ENCODE peak calls at places on chromosomes 3 and 15, in ten cellular contexts. Q is AG09319, B is endothelial cell, T is adrenal gland, C is neural progenitor cell, J is stomach, W is ovary, Z is left ventricle myocardium inferior, E is astrocyte of the spinal cord, I is RWPE1. R is an unnamed sample.

GRCh38 chr3:172856766-172857742 is 106.5 kb downstream of the ECT2 start:
- DNase-seq in I (no peak), W (no peak), B (no peak), Q (no peak), C (no peak), E (peak), Z (peak), T (peak), J (peak), R (no peak)

GRCh38 chr3:139935866-139936817 is 1.2 kb downstream of the CLSTN2 start:
- DNase-seq in Z (peak), Q (no peak), W (peak), C (peak), J (peak), E (peak), B (peak), I (peak), T (peak), R (no peak)

GRCh38 chr3:186254676-186255665 is 107.1 kb downstream of the DGKG start:
- DNase-seq in B (no peak), I (no peak), C (no peak), E (no peak), Z (no peak), Q (no peak), T (no peak), W (no peak), J (no peak), R (no peak)

GRCh38 chr3:50604628-50605588 is 6.7 kb downstream of the CISH start:
- DNase-seq in C (no peak), Q (no peak), T (no peak), I (no peak), Z (peak), B (no peak), W (peak), J (peak), E (no peak), R (no peak)

GRCh38 chr3:98531622-98532274 is at the start of gene GPR15:
- DNase-seq in E (no peak), J (no peak), Z (no peak), B (no peak), Q (no peak), W (no peak), C (no peak), I (no peak), T (no peak), R (no peak)

GRCh38 chr3:139745831-139746230 is 68.1 kb upstream of the NMNAT3 start:
- DNase-seq in B (no peak), C (no peak), E (peak), Q (no peak), T (no peak), W (no peak), J (no peak), Z (no peak), I (peak), R (no peak)

GRCh38 chr3:44894485-44894884 is 20.1 kb downstream of the TGM4 start:
- DNase-seq in Q (no peak), B (peak), E (no peak), Z (no peak), J (no peak), I (no peak), W (no peak), T (no peak), C (no peak), R (no peak)

GRCh38 chr15:90376789-90377188 is 11.3 kb upstream of the IQGAP1 start:
- DNase-seq in J (peak), Q (no peak), T (no peak), C (no peak), I (no peak), Z (no peak), E (no peak), B (no peak), W (no peak), R (no peak)

GRCh38 chr3:71282976-71283375 is 300.6 kb downstream of the FOXP1 start:
- DNase-seq in B (no peak), Q (no peak), J (no peak), C (no peak), T (no peak), E (no peak), Z (no peak), I (no peak), W (no peak), R (no peak)

GRCh38 chr3:123412811-123413588 is 35.9 kb downstream of the ADCY5 start:
- DNase-seq in Z (peak), E (no peak), B (no peak), T (no peak), C (no peak), I (no peak), W (peak), J (no peak), Q (no peak), R (no peak)

GRCh38 chr3:130354430-130354829 is 9.0 kb downstream of the COL6A5 start:
- DNase-seq in B (no peak), J (no peak), I (no peak), Z (no peak), Q (no peak), T (no peak), C (no peak), W (no peak), E (no peak), R (no peak)

GRCh38 chr3:135736740-135737139 is 228.8 kb upstream of the PPP2R3A start:
- DNase-seq in Q (no peak), J (no peak), T (no peak), B (peak), W (no peak), Z (no peak), E (no peak), I (no peak), C (peak), R (no peak)

GRCh38 chr3:100966049-100966471 is 27.2 kb downstream of the ABI3BP start:
- DNase-seq in C (no peak), I (no peak), T (no peak), J (no peak), W (no peak), Q (peak), Z (no peak), E (no peak), B (no peak), R (no peak)

GRCh38 chr3:133371676-133372075 is 28.2 kb upstream of the BFSP2 start:
- DNase-seq in E (no peak), B (no peak), T (no peak), W (no peak), I (no peak), Z (no peak), C (no peak), J (no peak), Q (no peak), R (no peak)

GRCh38 chr15:99449514-99449913 is 116.3 kb upstream of the MEF2A start:
- DNase-seq in W (no peak), C (no peak), Z (no peak), B (no peak), J (no peak), T (no peak), I (no peak), Q (no peak), E (no peak), R (no peak)

GRCh38 chr3:14393440-14394111 is 8.8 kb upstream of the SLC6A6 start:
- DNase-seq in J (no peak), I (no peak), Q (no peak), W (peak), C (no peak), E (peak), B (no peak), Z (no peak), T (no peak), R (no peak)

GRCh38 chr3:72665701-72666443 is 182.4 kb downstream of the SHQ1 start:
- DNase-seq in C (peak), B (peak), E (no peak), Q (no peak), I (no peak), T (peak), J (peak), W (no peak), Z (no peak), R (no peak)

DNA sequence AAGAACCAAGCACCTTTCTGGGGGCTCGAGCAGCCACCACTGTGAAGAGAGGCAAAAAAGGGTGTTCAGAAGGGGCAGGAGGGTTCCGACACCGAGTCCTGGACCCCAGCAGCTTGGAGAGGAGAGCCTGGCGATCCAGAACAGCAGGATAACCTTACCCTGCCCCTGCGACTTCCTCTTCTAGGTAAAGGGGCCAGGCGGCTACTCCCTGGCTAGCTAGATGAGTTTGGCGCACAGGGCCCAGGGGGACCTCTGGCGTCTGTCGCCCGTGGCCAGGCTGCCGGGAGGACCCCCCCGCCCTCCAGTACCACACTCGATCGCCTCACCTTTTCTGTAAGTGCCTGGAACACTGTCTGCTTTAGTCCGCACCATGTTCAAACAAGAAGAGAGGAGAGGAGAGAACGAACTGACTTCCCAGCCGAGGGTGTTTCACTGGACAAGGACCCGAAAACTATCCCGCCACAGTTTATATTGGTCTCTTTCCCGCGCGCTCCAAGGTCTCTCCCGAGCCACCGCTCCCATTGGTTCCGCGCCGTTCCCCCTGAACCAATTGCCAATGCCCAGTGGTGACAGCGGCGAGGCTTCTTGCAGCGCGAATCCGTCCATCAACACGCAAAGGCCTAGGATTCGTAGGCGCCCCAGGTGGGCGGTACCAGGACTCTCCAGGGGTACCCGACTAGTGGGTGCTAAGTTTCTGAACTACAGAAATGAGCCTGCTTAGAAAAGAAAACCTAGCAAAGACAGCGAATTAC is at the start of gene PCLAF:
- DNase-seq in Z (peak), Q (peak), T (peak), E (peak), B (peak), W (peak), J (peak), C (peak), I (peak), R (peak)
- TF ChIP-seq CTCF in Z (peak), Q (no peak), T (no peak), E (no peak), B (no peak), W (no peak), J (peak), C (peak), I (no peak), R (no peak)

GRCh38 chr3:189049458-189050231 is 122.1 kb upstream of the TPRG1 start:
- DNase-seq in E (no peak), I (no peak), J (no peak), Q (no peak), B (no peak), T (no peak), C (no peak), Z (no peak), W (no peak), R (no peak)
- TF ChIP-seq CTCF in E (peak), I (no peak), J (no peak), Q (no peak), B (peak), T (no peak), C (peak), Z (no peak), W (no peak), R (no peak)

GRCh38 chr3:192993428-192993827 is 75.8 kb upstream of the MB21D2 start:
- DNase-seq in T (no peak), W (no peak), J (no peak), Q (no peak), B (no peak), C (no peak), I (no peak), E (no peak), Z (no peak), R (no peak)

GRCh38 chr3:192991351-192991750 is 73.7 kb upstream of the MB21D2 start:
- DNase-seq in I (no peak), E (no peak), C (no peak), W (no peak), Q (no peak), J (no peak), B (no peak), Z (no peak), T (no peak), R (no peak)

GRCh38 chr3:192986399-192986798 is 68.7 kb upstream of the MB21D2 start:
- DNase-seq in E (no peak), C (no peak), B (no peak), Q (no peak), T (no peak), J (no peak), W (no peak), I (no peak), Z (no peak), R (no peak)

GRCh38 chr3:192992346-192992745 is 74.7 kb upstream of the MB21D2 start:
- DNase-seq in Z (no peak), E (no peak), Q (no peak), I (no peak), C (no peak), T (no peak), J (no peak), B (no peak), W (no peak), R (no peak)
- TF ChIP-seq CTCF in Z (no peak), E (no peak), Q (no peak), I (no peak), C (no peak), T (no peak), J (no peak), B (no peak), W (no peak), R (no peak)

GRCh38 chr3:183539821-183540220 is 15.7 kb downstream of the KLHL6 start:
- DNase-seq in Q (no peak), C (no peak), B (no peak), J (no peak), W (no peak), T (no peak), Z (no peak), I (no peak), E (no peak), R (no peak)

GRCh38 chr3:183541738-183542137 is 13.8 kb downstream of the KLHL6 start:
- DNase-seq in W (no peak), Q (no peak), J (no peak), I (no peak), Z (no peak), T (no peak), B (no peak), C (no peak), E (no peak), R (no peak)

GRCh38 chr3:183542355-183542754 is 13.2 kb downstream of the KLHL6 start:
- DNase-seq in B (no peak), T (no peak), Z (no peak), Q (no peak), I (no peak), J (no peak), W (no peak), C (no peak), E (no peak), R (no peak)

GRCh38 chr3:183540501-183541234 is 14.8 kb downstream of the KLHL6 start:
- DNase-seq in Q (no peak), W (no peak), I (no peak), C (no peak), B (no peak), J (no peak), T (no peak), Z (no peak), E (no peak), R (no peak)

GRCh38 chr3:183541235-183541655 is 14.3 kb downstream of the KLHL6 start:
- DNase-seq in I (no peak), T (no peak), C (no peak), E (no peak), B (no peak), J (no peak), Q (no peak), W (no peak), Z (no peak), R (no peak)
- TF ChIP-seq CTCF in I (no peak), T (no peak), C (no peak), E (no peak), B (no peak), J (no peak), Q (no peak), W (no peak), Z (no peak), R (no peak)

GRCh38 chr3:17357035-17357710 is 385.3 kb downstream of the TBC1D5 start:
- DNase-seq in E (no peak), W (no peak), B (no peak), T (no peak), J (no peak), Q (no peak), Z (no peak), C (peak), I (no peak), R (no peak)

GRCh38 chr3:17355591-17355990 is 386.8 kb downstream of the TBC1D5 start:
- DNase-seq in C (no peak), Q (peak), W (no peak), B (no peak), Z (no peak), T (no peak), I (no peak), E (no peak), J (no peak), R (no peak)

GRCh38 chr3:17352620-17353019 is 389.8 kb downstream of the TBC1D5 start:
- DNase-seq in E (no peak), T (no peak), I (no peak), C (no peak), Z (no peak), Q (no peak), J (no peak), W (no peak), B (no peak), R (no peak)

GRCh38 chr3:17359911-17360310 is 382.5 kb downstream of the TBC1D5 start:
- DNase-seq in I (no peak), E (no peak), T (no peak), B (no peak), W (no peak), J (no peak), Q (no peak), C (no peak), Z (no peak), R (no peak)

DNA sequence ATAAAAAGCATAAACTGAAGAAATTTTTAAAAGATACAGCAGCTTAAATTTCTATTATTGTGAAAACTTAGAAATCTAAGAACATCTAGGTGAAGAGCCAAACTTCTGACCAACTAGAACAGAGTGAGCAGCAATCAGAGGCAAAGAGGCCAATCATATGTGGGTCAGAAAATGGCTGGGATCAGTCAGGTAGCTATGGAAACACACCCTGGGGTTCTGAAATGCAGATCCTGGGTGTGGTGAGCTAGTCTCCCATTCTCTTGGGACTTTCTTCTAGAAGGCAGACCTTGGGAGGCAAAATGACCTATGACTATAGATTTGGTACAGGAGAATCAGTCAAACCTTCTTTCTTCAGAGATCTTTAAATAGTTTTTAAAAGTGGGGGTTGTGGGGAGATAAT is 385.9 kb downstream of the TBC1D5 start:
- DNase-seq in J (no peak), C (no peak), E (no peak), T (no peak), Z (no peak), Q (no peak), W (no peak), B (no peak), I (no peak), R (no peak)
- TF ChIP-seq CTCF in J (no peak), C (no peak), E (no peak), T (no peak), Z (no peak), Q (no peak), W (no peak), B (no peak), I (no peak), R (no peak)

DNA sequence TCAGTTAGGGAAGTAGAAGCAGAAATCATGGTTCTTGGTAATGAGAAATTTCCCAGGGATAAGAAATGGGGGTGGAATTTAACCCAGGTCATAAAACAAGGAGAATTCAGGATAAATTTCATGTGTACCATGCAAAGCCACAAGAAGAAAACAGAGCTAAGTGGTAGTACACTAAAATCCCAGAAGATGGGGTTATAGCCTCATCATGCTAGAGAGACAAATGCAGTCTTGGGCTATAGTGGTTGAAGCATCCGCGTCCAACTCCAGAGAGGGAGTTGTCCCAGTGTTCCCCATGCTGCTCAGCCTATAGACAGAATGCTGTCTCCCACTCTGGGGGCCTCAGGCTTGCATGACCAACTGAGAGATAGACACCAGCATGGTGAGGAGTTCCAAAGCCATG is 36.2 kb upstream of the CLRN1 start:
- DNase-seq in C (peak), J (no peak), I (no peak), B (no peak), E (peak), Z (no peak), T (no peak), Q (no peak), W (no peak), R (no peak)
- TF ChIP-seq CTCF in C (peak), J (no peak), I (no peak), B (no peak), E (peak), Z (no peak), T (peak), Q (peak), W (no peak), R (peak)

GRCh38 chr3:183487046-183487445 is 58.6 kb upstream of the MCF2L2 start:
- DNase-seq in W (no peak), Z (no peak), T (peak), J (no peak), Q (no peak), B (no peak), E (no peak), C (peak), I (no peak), R (no peak)

GRCh38 chr3:183485585-183485984 is 57.2 kb upstream of the MCF2L2 start:
- DNase-seq in Q (no peak), W (no peak), C (no peak), J (no peak), B (no peak), E (no peak), I (no peak), T (no peak), Z (no peak), R (no peak)

GRCh38 chr3:183486472-183486871 is 58.1 kb upstream of the MCF2L2 start:
- DNase-seq in T (no peak), B (no peak), E (no peak), Q (no peak), W (no peak), Z (no peak), J (peak), I (no peak), C (no peak), R (no peak)

GRCh38 chr3:183485093-183485492 is 56.7 kb upstream of the MCF2L2 start:
- DNase-seq in B (no peak), Z (no peak), T (no peak), C (no peak), E (no peak), I (no peak), W (no peak), Q (no peak), J (peak), R (no peak)

GRCh38 chr3:183484676-183485075 is 56.3 kb upstream of the MCF2L2 start:
- DNase-seq in Q (no peak), T (no peak), C (no peak), B (no peak), W (no peak), I (no peak), Z (no peak), E (no peak), J (no peak), R (no peak)
- TF ChIP-seq CTCF in Q (no peak), T (no peak), C (no peak), B (no peak), W (no peak), I (no peak), Z (no peak), E (no peak), J (no peak), R (no peak)

GRCh38 chr15:91973481-91973880 is 120.0 kb downstream of the SLCO3A1 start:
- DNase-seq in T (no peak), Q (no peak), Z (no peak), E (no peak), I (peak), W (no peak), J (no peak), B (no peak), C (no peak), R (no peak)
- TF ChIP-seq CTCF in T (no peak), Q (no peak), Z (peak), E (no peak), I (peak), W (no peak), J (no peak), B (no peak), C (peak), R (no peak)

GRCh38 chr3:152102410-152102809 is 166.3 kb upstream of the MBNL1 start:
- DNase-seq in T (no peak), Q (no peak), I (no peak), B (no peak), J (no peak), W (no peak), E (no peak), Z (no peak), C (no peak), R (no peak)

GRCh38 chr3:152109038-152109437 is 159.7 kb upstream of the MBNL1 start:
- DNase-seq in E (no peak), I (no peak), T (no peak), Z (no peak), J (no peak), Q (no peak), B (no peak), W (no peak), C (no peak), R (no peak)

GRCh38 chr3:152103257-152103656 is 165.5 kb upstream of the MBNL1 start:
- DNase-seq in E (no peak), Q (no peak), B (no peak), I (no peak), W (no peak), T (no peak), C (no peak), J (no peak), Z (no peak), R (no peak)

GRCh38 chr3:152104847-152105415 is 163.8 kb upstream of the MBNL1 start:
- DNase-seq in C (no peak), Z (no peak), E (no peak), B (no peak), J (no peak), T (no peak), I (no peak), W (no peak), Q (no peak), R (no peak)

GRCh38 chr3:152105446-152105845 is 163.3 kb upstream of the MBNL1 start:
- DNase-seq in T (no peak), Z (no peak), W (no peak), J (no peak), C (no peak), E (no peak), Q (no peak), I (no peak), B (no peak), R (no peak)
- TF ChIP-seq CTCF in T (no peak), Z (no peak), W (no peak), J (no peak), C (no peak), E (no peak), Q (no peak), I (no peak), B (no peak), R (no peak)

GRCh38 chr15:85592148-85592547 is 202.6 kb downstream of the KLHL25 start:
- DNase-seq in Q (no peak), C (no peak), B (no peak), T (no peak), E (peak), J (no peak), I (peak), W (no peak), Z (no peak), R (no peak)
- TF ChIP-seq CTCF in Q (peak), C (no peak), B (no peak), T (peak), E (peak), J (no peak), I (no peak), W (no peak), Z (peak), R (peak)

R was measured in progenitor cell of endocrine pancreas.